ENCODE peak calls at places on chromosomes 5 and 9, in five cellular contexts. D, R, Z, G and H are unnamed samples.
A peak's percentile ranks its signal among the peaks of the same experiment; 100 is the strongest.

GRCh38 chr5:1439388-1440097 is 5.7 kb downstream of the SLC6A3 start:
- DNase-seq in G (no peak), D (no peak), Z (no peak), R (no peak), H (no peak)

GRCh38 chr5:168366124-168366523 is 74.7 kb downstream of the WWC1 start:
- DNase-seq in Z (no peak), R (no peak), G (no peak), D (no peak), H (no peak)

GRCh38 chr9:105978822-105979221 is 284.5 kb downstream of the TMEM38B start:
- DNase-seq in Z (no peak), R (no peak), D (no peak), G (no peak), H (no peak)

GRCh38 chr9:37454238-37454637 is 11.0 kb downstream of the ZBTB5 start:
- DNase-seq in Z (peak; percentile 58), G (no peak), R (no peak), D (no peak), H (no peak)

GRCh38 chr9:5799314-5799713 is 33.6 kb downstream of the ERMP1 start:
- DNase-seq in D (peak; percentile 43), Z (peak; percentile 28), G (no peak), R (no peak), H (peak; percentile 51)

GRCh38 chr5:109053995-109054417 is 306.3 kb downstream of the FER start:
- DNase-seq in D (no peak), R (no peak), G (peak; percentile 38), Z (no peak), H (no peak)

GRCh38 chr5:144352732-144353317 is 182.2 kb downstream of the KCTD16 start:
- DNase-seq in Z (no peak), D (no peak), R (no peak), G (no peak), H (no peak)

GRCh38 chr9:68951879-68952659 is 61.8 kb downstream of the PRKACG start:
- DNase-seq in G (no peak), D (no peak), Z (no peak), R (no peak), H (no peak)

GRCh38 chr9:104073098-104073769 is 20.9 kb upstream of the SMC2 start:
- DNase-seq in Z (no peak), D (no peak), G (no peak), R (no peak), H (no peak)

GRCh38 chr9:134775552-134775951 is 105.1 kb upstream of the FCN2 start:
- DNase-seq in D (no peak), R (no peak), Z (no peak), G (no peak), H (no peak)

GRCh38 chr5:35857004-35857345 is 284 bp downstream of the IL7R start:
- DNase-seq in Z (no peak), D (no peak), G (no peak), R (no peak), H (no peak)

GRCh38 chr9:104009853-104010252 is 84.3 kb upstream of the SMC2 start:
- DNase-seq in D (no peak), G (no peak), Z (no peak), R (no peak), H (no peak)

GRCh38 chr9:110048976-110049698 is 158.8 kb downstream of the C9orf152 start:
- DNase-seq in G (no peak), Z (no peak), D (no peak), R (peak; percentile 60), H (peak; percentile 31)

GRCh38 chr5:180098991-180099732 is 27.6 kb upstream of the RNF130 start:
- DNase-seq in D (no peak), R (no peak), G (no peak), Z (no peak), H (no peak)

GRCh38 chr5:142065273-142065672 is 43.3 kb upstream of the NDFIP1 start:
- DNase-seq in D (no peak), R (no peak), Z (peak; percentile 54), G (no peak), H (peak; percentile 34)

GRCh38 chr5:68068204-68068603 is 147.4 kb upstream of the PIK3R1 start:
- DNase-seq in D (no peak), G (no peak), Z (no peak), R (no peak), H (no peak)

GRCh38 chr5:137461636-137462596 is 37.2 kb downstream of the SPOCK1 start:
- DNase-seq in Z (no peak), G (no peak), D (no peak), R (no peak), H (peak; percentile 78)

GRCh38 chr5:136811551-136811950 is 446.2 kb upstream of the TRPC7 start:
- DNase-seq in Z (no peak), R (no peak), D (no peak), G (no peak), H (no peak)

GRCh38 chr5:144028058-144028457 is 142.4 kb downstream of the YIPF5 start:
- DNase-seq in Z (no peak), G (no peak), R (no peak), D (no peak), H (no peak)

GRCh38 chr5:96200611-96201010 is 232.4 kb downstream of the PCSK1 start:
- DNase-seq in G (no peak), R (no peak), Z (no peak), D (no peak), H (no peak)

GRCh38 chr5:41120600-41120999 is 49.5 kb upstream of the MROH2B start:
- DNase-seq in G (no peak), Z (no peak), R (no peak), D (no peak), H (no peak)

GRCh38 chr5:165404917-165405316 is 1899.5 kb downstream of the MAT2B start:
- DNase-seq in G (no peak), R (no peak), D (no peak), Z (no peak), H (no peak)

GRCh38 chr5:142894749-142895148 is 124.6 kb downstream of the ARHGAP26 start:
- DNase-seq in Z (peak; percentile 25), G (no peak), D (no peak), R (no peak), H (no peak)

GRCh38 chr5:95007953-95008596 is 276.8 kb downstream of the MCTP1 start:
- DNase-seq in Z (no peak), D (no peak), G (no peak), R (no peak), H (no peak)

GRCh38 chr9:113828211-113828610 is 47.9 kb upstream of the ZNF618 start:
- DNase-seq in G (no peak), R (no peak), Z (no peak), D (no peak), H (no peak)
- TF ChIP-seq CREB1 in G (no peak), R (no peak), Z (no peak), D (no peak), H (no peak)

DNA sequence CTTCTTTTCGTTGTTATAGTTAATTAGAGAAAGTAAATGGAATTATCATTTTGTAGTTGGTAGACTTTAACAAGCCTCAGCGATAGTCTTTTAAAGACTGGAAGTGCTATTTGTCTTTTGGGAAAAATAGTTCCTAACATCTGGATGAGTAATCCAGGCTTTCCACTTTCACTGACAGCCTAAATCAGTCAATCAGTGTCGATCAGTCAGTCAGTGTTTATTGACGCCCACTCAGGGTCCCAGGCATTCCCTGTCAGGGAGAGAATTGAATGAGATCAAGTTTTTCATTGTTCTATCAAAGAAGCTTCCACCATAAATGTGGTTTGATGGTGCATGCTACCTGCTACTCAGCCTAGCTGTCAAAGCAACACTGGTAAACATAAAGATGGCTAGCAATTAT is 2.6 kb downstream of the ABL1 start:
- DNase-seq in G (no peak), Z (no peak), R (no peak), D (no peak), H (no peak)
- H3K4me3 ChIP-seq in G (peak overlapping the region; percentile 77), Z (peak overlapping the region; percentile 66), R (no peak overlapping the region), D (no peak overlapping the region), H (peak overlapping the region; percentile 95)

GRCh38 chr5:43664641-43665040 is 61.7 kb downstream of the NNT start:
- DNase-seq in Z (no peak), G (no peak), R (no peak), D (no peak), H (no peak)

GRCh38 chr5:43658499-43658898 is 55.5 kb downstream of the NNT start:
- DNase-seq in G (no peak), Z (no peak), D (no peak), R (no peak), H (no peak)

GRCh38 chr5:43659075-43659474 is 56.1 kb downstream of the NNT start:
- DNase-seq in D (no peak), G (no peak), Z (no peak), R (no peak), H (no peak)

GRCh38 chr5:43663916-43664315 is 60.9 kb downstream of the NNT start:
- DNase-seq in D (no peak), R (no peak), Z (no peak), G (no peak), H (no peak)

DNA sequence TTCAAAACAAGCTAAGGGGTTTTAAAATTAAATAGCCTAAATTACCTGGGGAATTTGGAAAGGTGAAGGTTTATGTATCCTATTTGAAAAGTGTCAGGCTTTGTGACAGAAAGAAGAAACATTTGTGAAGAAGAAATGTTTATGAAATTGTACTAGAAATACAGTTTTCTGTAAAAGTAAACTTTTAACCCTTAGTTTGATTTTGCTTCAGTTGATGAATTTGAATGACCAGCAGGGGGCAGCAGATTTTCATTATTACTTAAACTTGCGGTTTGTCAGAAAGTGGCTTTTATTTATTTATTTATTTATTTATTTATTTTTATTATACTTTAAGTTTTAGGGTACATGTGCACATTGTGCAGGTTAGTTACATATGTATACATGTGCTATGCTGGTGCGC is 58.1 kb downstream of the NNT start:
- DNase-seq in D (peak; percentile 74), R (peak; percentile 55), G (no peak), Z (peak; percentile 40), H (peak; percentile 71)
- TF ChIP-seq CREB1 in D (no peak), R (no peak), G (no peak), Z (no peak), H (no peak)

GRCh38 chr5:159102294-159102934 is 2.7 kb upstream of the EBF1 start:
- DNase-seq in Z (no peak), R (no peak), D (no peak), G (no peak), H (no peak)

GRCh38 chr5:159101689-159102088 is 2.0 kb upstream of the EBF1 start:
- DNase-seq in R (no peak), D (no peak), G (no peak), Z (no peak), H (no peak)

GRCh38 chr5:159100022-159100927 is 559 bp upstream of the EBF1 start:
- DNase-seq in G (peak; percentile 81), R (peak; percentile 96), Z (no peak), D (peak; percentile 92), H (peak; percentile 95)

GRCh38 chr5:159099049-159099760 is 511 bp downstream of the EBF1 start:
- DNase-seq in Z (no peak), G (no peak), R (peak; percentile 60), D (peak; percentile 59), H (peak; percentile 61)

DNA sequence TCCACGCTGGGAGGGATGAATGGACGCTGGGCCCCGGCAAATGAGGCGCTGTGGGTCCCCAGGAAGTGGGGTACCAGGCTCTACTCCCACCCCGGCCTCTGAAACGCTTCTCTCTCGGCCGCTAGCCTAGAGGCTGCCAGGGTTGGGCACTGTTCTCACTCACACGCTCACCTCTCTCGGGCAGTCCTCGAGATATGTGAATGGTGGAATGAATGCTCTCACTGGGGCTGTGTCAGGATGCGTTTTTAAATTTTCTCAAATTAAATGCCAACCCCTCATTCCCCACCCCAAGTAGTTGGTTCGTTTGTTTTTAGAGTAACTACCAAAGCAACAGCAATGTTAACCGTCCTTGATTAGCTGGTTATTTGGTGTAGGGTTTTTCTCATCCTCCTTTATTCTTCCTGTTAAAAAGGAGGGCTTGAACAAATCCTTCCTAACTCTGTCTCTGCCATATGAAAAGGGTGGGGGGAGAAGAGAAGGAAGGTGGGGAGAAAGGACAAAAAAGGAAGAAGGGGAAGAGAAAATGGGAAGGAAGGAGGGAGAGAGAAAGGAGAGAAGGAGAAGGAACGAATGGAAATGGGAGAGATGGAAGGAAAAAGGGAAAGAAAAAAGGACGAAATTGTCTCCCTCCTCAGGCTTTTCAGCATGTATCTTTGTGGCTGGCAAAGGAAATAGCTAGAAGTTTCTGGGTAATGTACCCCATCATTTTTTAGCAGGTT is 1.4 kb upstream of the EBF1 start:
- DNase-seq in G (no peak), D (no peak), R (no peak), Z (no peak), H (no peak)
- H3K4me3 ChIP-seq in G (peak overlapping the region; percentile 67), D (no peak overlapping the region), R (peak overlapping the region; percentile 59), Z (no peak overlapping the region), H (peak overlapping the region; percentile 59)